ENCODE peak calls at places on chromosomes 16 and 17, in ten cellular contexts. O is gastrocnemius medialis, N is heart left ventricle, W is dorsolateral prefrontal cortex, T is cardiac muscle cell, Q is neural progenitor cell, J is fibroblast of pulmonary artery, K is testis, X is AG10803, Z is mammary epithelial cell. F is an unnamed sample.

GRCh38 chr16:9151597-9151996 is 60.2 kb downstream of the HAPSTR1 start:
- DNase-seq in Q (no peak), W (no peak), J (peak), K (no peak), N (no peak), Z (no peak), X (peak), T (no peak), O (no peak), F (no peak)

GRCh38 chr16:64409762-64410161 is 712.1 kb downstream of the CDH11 start:
- DNase-seq in N (no peak), J (no peak), O (no peak), Z (no peak), Q (no peak), X (peak), T (no peak), W (no peak), K (no peak), F (no peak)

GRCh38 chr16:89383095-89384003 is 107.0 kb downstream of the ANKRD11 start:
- DNase-seq in N (peak), O (peak), Z (peak), Q (peak), T (peak), X (no peak), W (no peak), J (peak), K (peak), F (no peak)

GRCh38 chr16:74186589-74186988 is 110.0 kb upstream of the PSMD7 start:
- DNase-seq in Q (no peak), O (no peak), X (peak), T (peak), K (no peak), W (no peak), N (no peak), J (no peak), Z (no peak), F (no peak)

GRCh38 chr17:31487648-31488263 is 96.3 kb downstream of the RAB11FIP4 start:
- DNase-seq in O (peak), Q (peak), J (peak), W (peak), K (peak), T (peak), X (peak), N (peak), Z (peak), F (peak)

GRCh38 chr16:66588981-66589713 is 9.9 kb downstream of the CMTM2 start:
- DNase-seq in W (no peak), T (peak), N (no peak), Q (peak), K (no peak), O (no peak), Z (peak), J (peak), X (no peak), F (no peak)

GRCh38 chr16:57537596-57538234 is 1.3 kb upstream of the CCDC102A start:
- DNase-seq in W (no peak), Q (no peak), K (no peak), O (peak), J (no peak), Z (no peak), N (no peak), X (no peak), T (no peak), F (peak)

GRCh38 chr16:17063156-17063555 is 407.6 kb downstream of the XYLT1 start:
- DNase-seq in J (no peak), K (no peak), Z (no peak), N (no peak), Q (no peak), W (no peak), O (no peak), X (no peak), T (no peak), F (no peak)

GRCh38 chr17:19354123-19354522 is 8.4 kb downstream of the B9D1 start:
- DNase-seq in T (peak), X (peak), Z (peak), Q (no peak), J (peak), K (no peak), O (no peak), N (no peak), W (no peak), F (no peak)

GRCh38 chr16:35746963-35747657 is 2287.7 kb downstream of the TP53TG3F start:
- DNase-seq in J (no peak), T (no peak), N (no peak), Q (no peak), X (no peak), Z (no peak), K (no peak), W (no peak), O (no peak), F (peak)

GRCh38 chr17:43976956-43977837 is 23.5 kb upstream of the PYY start:
- DNase-seq in T (no peak), W (no peak), N (no peak), Z (no peak), J (no peak), O (no peak), Q (no peak), X (no peak), K (no peak), F (no peak)

GRCh38 chr16:2784536-2785100 is 2.7 kb downstream of the PRSS33 start:
- DNase-seq in O (no peak), X (no peak), J (no peak), W (no peak), K (no peak), T (no peak), Q (no peak), N (peak), Z (no peak), F (no peak)

GRCh38 chr17:80861892-80862291 is 129.7 kb upstream of the CHMP6 start:
- DNase-seq in O (peak), N (no peak), X (peak), T (peak), W (peak), K (peak), Z (peak), J (peak), Q (peak), F (no peak)

GRCh38 chr17:79874329-79874981 is 35.2 kb upstream of the CBX4 start:
- DNase-seq in O (no peak), X (peak), W (no peak), Z (peak), T (peak), Q (peak), J (peak), K (no peak), N (no peak), F (no peak)

GRCh38 chr16:55333690-55334089 is 9.7 kb downstream of the IRX6 start:
- DNase-seq in Z (no peak), K (no peak), X (no peak), O (no peak), Q (no peak), J (no peak), W (no peak), N (no peak), T (no peak), F (no peak)

GRCh38 chr17:78107457-78107856 is 21.1 kb downstream of the TMC6 start:
- DNase-seq in O (no peak), X (peak), N (no peak), J (no peak), Q (no peak), W (no peak), K (no peak), T (no peak), Z (no peak), F (no peak)

GRCh38 chr17:8985054-8985701 is 19.7 kb upstream of the PIK3R5 start:
- DNase-seq in W (no peak), Z (no peak), O (no peak), K (no peak), Q (no peak), N (no peak), T (no peak), X (no peak), J (no peak), F (no peak)

GRCh38 chr16:49491736-49492089 is 118.1 kb downstream of the C16orf78 start:
- DNase-seq in Z (peak), T (no peak), K (peak), O (no peak), J (no peak), N (peak), W (peak), Q (peak), X (no peak), F (no peak)

GRCh38 chr16:56736476-56736875 is 6.5 kb downstream of the NUP93 start:
- DNase-seq in K (no peak), W (no peak), T (no peak), N (no peak), X (no peak), J (no peak), Z (no peak), O (no peak), Q (no peak), F (no peak)

GRCh38 chr17:20074001-20074400 is 64.8 kb downstream of the SPECC1 start:
- DNase-seq in K (no peak), W (no peak), Q (no peak), X (no peak), T (peak), N (no peak), J (no peak), O (no peak), Z (no peak), F (no peak)

GRCh38 chr16:89113661-89114060 is 20.0 kb downstream of the ACSF3 start:
- DNase-seq in O (no peak), K (no peak), Q (no peak), Z (no peak), T (no peak), W (no peak), X (no peak), N (no peak), J (no peak), F (no peak)

GRCh38 chr16:28543072-28543471 is 4.3 kb upstream of the NUPR1 start:
- DNase-seq in T (no peak), O (peak), N (no peak), K (peak), J (no peak), X (no peak), Q (no peak), Z (no peak), W (no peak), F (no peak)

GRCh38 chr17:59002848-59003247 is 103.8 kb downstream of the TRIM37 start:
- DNase-seq in J (no peak), Z (peak), K (no peak), O (no peak), W (no peak), N (no peak), X (peak), Q (no peak), T (no peak), F (no peak)

GRCh38 chr16:21645261-21645721 is 7.1 kb downstream of the IGSF6 start:
- DNase-seq in Q (no peak), X (peak), O (no peak), K (no peak), J (no peak), T (peak), W (no peak), Z (no peak), N (no peak), F (peak)
- H3K4me3 ChIP-seq in Q (no peak), X (peak), O (peak), K (no peak), J (peak), T (no peak), W (no peak), Z (no peak), N (peak), F (peak)

GRCh38 chr16:30843501-30843900 is 50.4 kb downstream of the BCL7C start:
- DNase-seq in T (no peak), X (no peak), N (no peak), J (no peak), W (no peak), K (no peak), Z (no peak), Q (no peak), O (no peak), F (no peak)

GRCh38 chr16:30846649-30847402 is 47.1 kb downstream of the BCL7C start:
- DNase-seq in J (no peak), Z (no peak), Q (peak), W (no peak), N (peak), O (no peak), X (no peak), T (no peak), K (no peak), F (no peak)

GRCh38 chr16:30842971-30843370 is 50.9 kb downstream of the BCL7C start:
- DNase-seq in Q (no peak), X (no peak), N (no peak), O (no peak), W (no peak), T (no peak), Z (no peak), J (no peak), K (no peak), F (no peak)

GRCh38 chr16:30844346-30844670 is 49.6 kb downstream of the BCL7C start:
- DNase-seq in X (no peak), J (no peak), Q (no peak), K (no peak), W (no peak), O (no peak), N (no peak), Z (no peak), T (no peak), F (no peak)

DNA sequence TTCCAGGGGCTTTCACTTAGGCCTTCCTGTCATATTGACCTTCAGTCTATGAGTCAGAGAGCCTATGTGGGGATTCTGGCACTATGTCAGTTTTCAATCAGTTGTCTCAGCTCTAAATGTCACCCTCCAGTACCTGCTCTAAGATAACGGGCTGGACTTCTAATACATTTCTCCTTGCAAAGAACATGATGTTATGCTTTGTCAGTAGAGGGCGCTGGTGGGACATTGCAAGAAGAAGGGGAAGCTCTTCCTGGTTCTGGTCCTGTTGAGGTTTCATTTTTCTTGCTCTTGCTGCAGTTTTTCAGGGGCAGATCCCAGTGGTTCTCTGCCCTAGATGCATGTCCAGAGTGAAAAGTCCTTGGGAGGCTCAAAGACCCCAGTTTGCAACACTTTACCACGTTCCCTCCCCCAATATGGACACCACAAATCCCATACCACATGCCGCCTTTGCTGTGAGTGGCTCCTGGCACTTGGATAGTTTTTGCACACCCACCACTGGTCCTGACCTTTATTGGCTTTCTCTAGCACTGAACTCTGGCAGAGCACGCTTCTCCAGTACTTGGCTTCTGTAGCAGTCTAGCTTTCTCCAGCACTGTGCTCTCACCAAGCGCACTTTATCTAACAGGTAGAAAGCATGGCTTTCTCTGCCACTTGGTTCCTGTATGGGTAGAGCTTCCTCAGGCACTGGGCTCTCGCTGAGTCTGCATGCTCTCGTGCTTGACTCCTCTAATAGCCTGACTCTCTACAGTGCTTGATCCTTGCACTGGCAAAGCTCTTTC is 49.0 kb downstream of the BCL7C start:
- DNase-seq in W (no peak), K (peak), N (peak), T (peak), J (peak), X (peak), Z (peak), Q (peak), O (peak), F (peak)
- TF ChIP-seq CTCF in W (peak), K (peak), N (peak), T (peak), J (peak), X (peak), Z (peak), Q (peak), O (peak), F (peak)

DNA sequence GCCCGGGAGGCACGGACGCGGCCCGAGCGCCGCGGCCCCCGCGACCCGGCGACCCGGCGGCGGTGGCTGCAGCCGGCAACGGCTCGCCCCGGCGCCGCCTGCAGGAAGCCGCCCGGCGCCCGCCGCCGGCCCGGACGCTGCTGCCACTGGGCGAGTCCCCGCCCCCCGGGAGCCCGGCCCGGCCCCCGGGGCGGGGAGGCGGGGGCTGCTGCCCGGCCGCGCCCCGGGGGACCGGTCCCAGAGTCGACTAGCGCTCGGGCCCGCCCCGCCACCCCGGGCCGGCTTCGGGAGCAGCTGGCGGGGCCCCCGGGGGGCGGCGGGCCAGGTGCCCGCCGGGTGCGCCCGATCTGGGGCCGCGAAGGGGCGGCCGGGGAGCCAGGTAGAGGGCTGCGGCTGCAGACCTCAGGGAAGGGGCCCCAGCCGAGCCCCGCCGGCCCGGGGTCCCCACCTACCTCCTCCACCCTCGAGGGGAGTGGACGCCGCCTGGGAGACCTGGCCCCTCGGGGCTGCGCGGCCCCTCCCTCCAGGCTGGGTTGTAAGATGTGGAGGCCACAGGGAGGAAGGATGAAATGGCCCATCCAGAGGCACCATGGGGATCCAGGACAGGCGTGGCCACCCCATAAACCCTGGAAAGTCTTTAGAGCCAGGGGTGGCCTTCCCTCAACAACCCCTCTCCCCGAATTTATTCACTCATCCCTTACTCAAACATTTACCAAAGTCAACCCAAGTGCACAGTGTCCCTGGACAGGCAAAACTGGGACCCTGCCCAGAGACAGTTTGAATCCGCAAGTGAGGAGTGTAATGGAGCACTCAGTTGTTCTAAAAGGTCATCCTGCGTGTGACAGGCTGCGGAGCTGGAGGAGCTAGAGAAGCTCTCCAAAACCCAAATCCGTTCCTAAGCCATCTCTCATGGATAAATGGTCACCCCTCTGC is at the start of gene CDYL2:
- DNase-seq in Q (peak), X (peak), N (peak), K (no peak), Z (no peak), T (peak), J (peak), O (no peak), W (no peak), F (no peak)
- H3K4me3 ChIP-seq in Q (peak), X (peak), N (peak), K (peak), Z (peak), T (peak), J (peak), O (peak), W (peak), F (peak)

GRCh38 chr17:45425984-45426413 is 6.7 kb downstream of the ARHGAP27 start:
- DNase-seq in N (no peak), X (no peak), Z (no peak), O (no peak), K (no peak), Q (no peak), T (no peak), J (no peak), W (no peak), F (no peak)

GRCh38 chr17:45423936-45424335 is 8.7 kb downstream of the ARHGAP27 start:
- DNase-seq in W (no peak), N (no peak), T (no peak), K (no peak), Q (no peak), X (no peak), O (no peak), J (no peak), Z (no peak), F (no peak)

GRCh38 chr17:45426561-45426960 is 6.1 kb downstream of the ARHGAP27 start:
- DNase-seq in Z (no peak), O (no peak), X (no peak), W (no peak), Q (no peak), J (no peak), T (no peak), N (no peak), K (no peak), F (no peak)

GRCh38 chr17:45424769-45425124 is 7.9 kb downstream of the ARHGAP27 start:
- DNase-seq in J (no peak), T (no peak), K (no peak), O (no peak), N (no peak), W (no peak), Z (no peak), Q (no peak), X (no peak), F (no peak)

DNA sequence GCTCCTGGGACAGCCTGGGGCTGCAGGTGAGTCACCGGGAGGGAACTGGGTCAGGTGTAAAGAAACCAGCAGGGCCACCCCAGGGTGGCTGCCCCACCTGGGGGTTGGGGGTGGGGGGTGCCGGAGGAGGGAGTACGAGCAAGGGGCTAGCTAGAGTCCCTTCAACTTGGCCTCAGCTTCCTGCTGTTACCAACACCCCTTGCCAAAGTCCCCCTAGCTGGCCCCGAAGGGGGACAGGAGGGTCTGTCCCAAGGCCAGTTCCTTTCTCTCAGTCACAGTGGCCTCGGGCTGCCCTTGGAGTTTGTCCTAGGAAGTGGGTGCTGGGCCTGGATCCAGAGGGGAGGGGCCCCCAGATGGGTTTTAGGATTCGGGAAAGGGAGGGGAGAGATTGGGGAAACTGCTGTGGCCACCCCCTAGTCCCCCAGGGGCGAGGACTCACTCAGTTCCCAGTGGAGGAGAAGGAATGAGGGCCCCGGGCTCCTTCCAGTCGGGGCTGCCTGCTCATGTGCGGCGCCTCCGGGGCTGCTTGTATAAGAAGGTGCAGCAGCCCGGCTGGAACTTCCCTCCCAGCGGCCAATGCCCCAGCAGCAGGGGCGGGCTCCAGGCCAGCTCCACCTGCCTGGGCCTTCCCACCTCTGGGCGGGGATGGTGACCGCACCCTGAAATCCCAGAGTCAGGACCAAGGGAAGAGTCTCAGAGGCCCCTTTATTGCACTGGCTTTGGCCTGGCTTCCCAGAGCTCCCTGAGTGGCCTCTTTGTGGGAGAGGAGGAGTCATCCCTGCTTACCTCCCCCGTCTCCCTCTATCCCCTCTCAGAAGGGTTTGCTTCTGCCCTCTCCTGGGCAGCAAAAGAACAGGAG is 7.3 kb downstream of the ARHGAP27 start:
- DNase-seq in W (no peak), Q (peak), J (peak), K (peak), N (peak), X (peak), Z (peak), O (no peak), T (peak), F (no peak)
- TF ChIP-seq CTCF in W (no peak), Q (peak), J (peak), K (no peak), N (no peak), X (peak), Z (peak), O (no peak), T (peak), F (no peak)

GRCh38 chr17:50166518-50167181 is 845 bp downstream of the SGCA start:
- DNase-seq in Z (no peak), Q (no peak), J (no peak), N (no peak), W (no peak), O (no peak), T (no peak), X (no peak), K (no peak), F (no peak)
- H3K4me3 ChIP-seq in Z (no peak), Q (no peak), J (no peak), N (peak), W (no peak), O (peak), T (no peak), X (no peak), K (no peak), F (peak)